ENCODE peak calls at places on chromosome 12, in six cellular contexts. B is H9, C is trophoblast cell, L is H1, D is neuronal stem cell, X is IMR-90. G is an unnamed sample.

GRCh38 chr12:66823857-66824570 is 145.1 kb upstream of the GRIP1 start:
- DNase-seq in B (no peak), C (peak), L (no peak), D (no peak), X (no peak), G (no peak)

GRCh38 chr12:77179515-77179914 is 114.1 kb upstream of the E2F7 start:
- DNase-seq in B (peak), C (no peak), L (no peak), D (no peak), X (no peak), G (no peak)

GRCh38 chr12:104689630-104690029 is 232.9 kb downstream of the CHST11 start:
- DNase-seq in B (no peak), C (no peak), L (no peak), D (no peak), X (no peak), G (no peak)

GRCh38 chr12:108602961-108603704 is 5.2 kb upstream of the TMEM119 start:
- DNase-seq in B (no peak), C (no peak), L (no peak), D (no peak), X (no peak), G (no peak)

GRCh38 chr12:49019435-49020317 is 1.1 kb upstream of the PRKAG1 start:
- DNase-seq in B (peak), C (peak), L (peak), D (no peak), X (peak), G (peak)

GRCh38 chr12:50275545-50275944 is 7.8 kb downstream of the LIMA1 start:
- DNase-seq in B (no peak), C (no peak), L (no peak), D (no peak), X (no peak), G (no peak)

GRCh38 chr12:26906704-26907103 is 31.1 kb downstream of the INTS13 start:
- DNase-seq in B (no peak), C (no peak), L (no peak), D (no peak), X (no peak), G (no peak)

GRCh38 chr12:6688543-6688999 is 604 bp downstream of the ZNF384 start:
- DNase-seq in B (no peak), C (no peak), L (no peak), D (no peak), X (peak), G (no peak)

GRCh38 chr12:42588981-42589464 is 523 bp downstream of the PRICKLE1 start:
- DNase-seq in B (peak), C (peak), L (peak), D (peak), X (peak), G (peak)

DNA sequence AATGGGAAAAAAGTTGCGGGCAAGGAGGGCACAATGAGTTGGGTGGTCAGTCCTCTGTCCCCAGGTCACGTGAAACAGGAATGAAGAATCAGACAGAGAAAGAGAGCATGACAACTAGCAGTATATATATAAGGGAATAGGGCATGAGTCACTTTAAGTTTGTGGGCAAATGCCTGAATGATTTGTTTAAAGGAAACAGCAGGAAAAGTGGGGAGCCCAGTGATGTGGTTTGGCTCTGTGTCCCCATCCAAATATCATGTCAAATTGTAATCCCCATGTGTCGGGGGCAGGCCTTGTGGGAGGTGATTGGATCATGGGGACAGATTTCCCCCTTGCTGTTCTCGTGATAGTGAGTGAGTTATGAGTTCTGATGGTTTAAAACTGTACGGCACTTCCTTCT is 195.3 kb upstream of the IGF1 start:
- DNase-seq in B (no peak), C (no peak), L (no peak), D (no peak), X (peak), G (peak)
- H4K8ac ChIP-seq in B (no peak), C (no peak), L (no peak), D (no peak), X (no peak), G (no peak)

GRCh38 chr12:87848248-87848868 is 180.8 kb downstream of the C12orf50 start:
- DNase-seq in B (no peak), C (peak), L (no peak), D (peak), X (peak), G (peak)

GRCh38 chr12:87849074-87849473 is 180.1 kb downstream of the C12orf50 start:
- DNase-seq in B (no peak), C (no peak), L (no peak), D (no peak), X (no peak), G (no peak)

GRCh38 chr12:87847147-87847546 is 182.1 kb downstream of the C12orf50 start:
- DNase-seq in B (peak), C (no peak), L (no peak), D (no peak), X (no peak), G (no peak)

GRCh38 chr12:87841935-87842334 is 187.3 kb downstream of the C12orf50 start:
- DNase-seq in B (no peak), C (no peak), L (no peak), D (no peak), X (no peak), G (no peak)

GRCh38 chr12:87845995-87846483 is 183.2 kb downstream of the C12orf50 start:
- DNase-seq in B (no peak), C (no peak), L (no peak), D (no peak), X (no peak), G (peak)
- H2AFZ ChIP-seq in B (no peak), C (no peak), L (no peak), D (no peak), X (no peak), G (no peak)

GRCh38 chr12:114679452-114679875 is 4.5 kb downstream of the TBX3 start:
- DNase-seq in B (peak), C (no peak), L (peak), D (no peak), X (peak), G (peak)
- H3K18ac ChIP-seq in B (no peak), C (peak), L (no peak), D (no peak), X (peak), G (no peak)

GRCh38 chr12:123973552-123974341 is 732 bp downstream of the ZNF664 start:
- DNase-seq in B (peak), C (peak), L (peak), D (peak), X (peak), G (no peak)
- H4K8ac ChIP-seq in B (no peak), C (peak), L (peak), D (no peak), X (peak), G (peak)

GRCh38 chr12:44294649-44295048 is 458.8 kb downstream of the TMEM117 start:
- DNase-seq in B (no peak), C (no peak), L (no peak), D (no peak), X (no peak), G (peak)
- H2AFZ ChIP-seq in B (no peak), C (no peak), L (no peak), D (no peak), X (no peak), G (no peak)